ENCODE peak calls at places on chromosomes 6 and 20, in eight cellular contexts. B is WTC11, D is testis, T is tibial artery, Y is AG04450, A is GM23338, I is NB4, W is cardiac fibroblast. Z is an unnamed sample.

GRCh38 chr20:35248641-35249475 is 22.4 kb downstream of the MMP24 start:
- DNase-seq in A (no peak), W (no peak), T (no peak), I (peak), D (no peak), Y (no peak), B (no peak), Z (no peak)

GRCh38 chr20:16575390-16576140 is 2.3 kb upstream of the KIF16B start:
- DNase-seq in W (no peak), A (peak), T (no peak), I (no peak), D (peak), Y (no peak), B (no peak), Z (no peak)

GRCh38 chr20:12372557-12372956 is 454.9 kb downstream of the BTBD3 start:
- DNase-seq in Y (no peak), B (no peak), W (no peak), D (no peak), T (no peak), A (no peak), I (no peak), Z (no peak)

GRCh38 chr6:163347021-163347446 is 67.5 kb upstream of the QKI start:
- DNase-seq in B (no peak), I (peak), D (no peak), A (no peak), Y (no peak), T (no peak), W (no peak), Z (no peak)

GRCh38 chr6:170022827-170023619 is 267.9 kb downstream of the DLL1 start:
- DNase-seq in I (no peak), T (peak), Y (no peak), W (no peak), B (peak), A (peak), D (no peak), Z (no peak)

GRCh38 chr20:2101057-2101934 is at the start of gene STK35:
- DNase-seq in B (peak), A (peak), Y (no peak), T (no peak), W (no peak), I (peak), D (peak), Z (peak)

GRCh38 chr6:129645371-129646139 is 64.4 kb downstream of the ARHGAP18 start:
- DNase-seq in T (no peak), D (no peak), B (no peak), Y (no peak), W (peak), A (no peak), I (no peak), Z (no peak)

GRCh38 chr20:61875221-61875885 is 190.3 kb downstream of the TAF4 start:
- DNase-seq in W (no peak), D (peak), T (no peak), Y (no peak), I (no peak), B (peak), A (peak), Z (peak)

GRCh38 chr20:47355489-47356219 is 845 bp downstream of the ZMYND8 start:
- DNase-seq in Y (no peak), W (peak), B (no peak), T (no peak), A (no peak), D (no peak), I (peak), Z (no peak)

GRCh38 chr6:112956696-112957525 is 609.8 kb downstream of the RFPL4B start:
- DNase-seq in T (no peak), W (peak), I (peak), D (no peak), Y (peak), B (no peak), A (no peak), Z (no peak)

GRCh38 chr6:109393882-109394281 is 11.6 kb upstream of the CD164 start:
- DNase-seq in B (no peak), A (no peak), D (no peak), Y (no peak), I (no peak), W (no peak), T (no peak), Z (no peak)

GRCh38 chr6:109396319-109396718 is 14.1 kb upstream of the CD164 start:
- DNase-seq in D (no peak), I (no peak), Y (no peak), A (no peak), B (no peak), W (no peak), T (no peak), Z (no peak)

DNA sequence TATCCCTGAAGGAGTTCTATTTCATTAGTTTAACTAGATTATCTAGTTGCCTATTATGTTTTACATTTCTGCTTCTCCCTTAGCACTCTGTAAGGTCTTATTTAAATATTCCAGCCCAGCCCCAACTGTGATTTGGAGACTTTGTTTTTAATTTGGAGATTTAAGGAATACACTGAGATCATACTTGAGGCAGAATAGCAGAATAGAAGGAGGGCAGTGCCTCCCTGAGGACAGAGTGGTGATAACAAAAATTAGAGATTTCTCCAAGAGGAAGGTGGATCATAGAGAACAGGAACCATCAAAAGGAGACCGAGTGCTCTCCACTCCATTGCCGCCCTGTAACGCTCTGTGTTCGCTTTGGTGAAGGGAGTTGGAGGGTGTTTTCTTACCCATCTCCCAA is 14.8 kb upstream of the CD164 start:
- DNase-seq in D (no peak), W (peak), Y (no peak), B (no peak), A (peak), T (no peak), I (peak), Z (no peak)
- TF ChIP-seq CTCF in D (no peak), W (peak), Y (peak), B (no peak), A (peak), T (no peak), I (peak), Z (no peak)

GRCh38 chr20:4813839-4814695 is 92.4 kb downstream of the PRND start:
- DNase-seq in A (peak), T (no peak), I (peak), Y (no peak), D (peak), B (no peak), W (no peak), Z (peak)
- TF ChIP-seq CTCF in A (no peak), T (no peak), I (no peak), Y (no peak), D (no peak), B (no peak), W (no peak), Z (no peak)

DNA sequence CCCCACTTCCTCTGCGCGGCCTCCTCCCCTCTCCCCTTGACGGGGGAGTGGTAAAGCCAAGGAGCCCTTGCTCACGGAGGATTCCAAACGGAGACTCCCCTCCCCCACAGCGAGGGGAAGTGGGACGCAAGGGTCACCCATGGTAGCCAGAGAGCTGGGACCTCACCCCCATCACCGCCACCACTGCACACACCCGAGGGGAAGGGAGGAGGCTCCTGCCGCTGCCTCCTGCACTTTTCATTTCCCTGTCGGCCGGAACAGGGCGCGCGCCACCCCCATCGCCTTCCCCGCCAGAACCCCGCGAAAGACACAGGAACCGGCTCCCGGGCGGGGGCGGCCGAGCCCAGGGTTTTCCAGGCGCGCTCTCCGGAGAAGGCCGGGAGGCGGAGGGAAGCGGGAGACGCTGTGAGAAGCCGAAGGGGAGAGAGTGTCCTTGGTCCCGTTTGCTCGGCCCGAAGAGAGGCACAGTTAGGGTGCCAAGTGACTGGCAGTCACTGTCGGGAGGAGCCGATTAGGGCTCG is 789 bp downstream of the CCND3 start:
- DNase-seq in Y (no peak), I (peak), D (peak), T (no peak), W (peak), A (peak), B (peak), Z (peak)
- TF ChIP-seq CTCF in Y (peak), I (no peak), D (no peak), T (no peak), W (no peak), A (no peak), B (no peak), Z (no peak)

GRCh38 chr20:41089555-41089954 is 47.8 kb upstream of the PLCG1 start:
- DNase-seq in Y (no peak), D (no peak), W (no peak), I (no peak), T (no peak), B (no peak), A (no peak), Z (no peak)
- TF ChIP-seq CTCF in Y (no peak), D (no peak), W (no peak), I (peak), T (no peak), B (no peak), A (peak), Z (no peak)

GRCh38 chr20:4007383-4008025 is 7.9 kb downstream of the RNF24 start:
- DNase-seq in W (no peak), I (peak), T (no peak), B (no peak), D (no peak), Y (no peak), A (no peak), Z (no peak)
- TF ChIP-seq CTCF in W (no peak), I (no peak), T (no peak), B (no peak), D (no peak), Y (no peak), A (no peak), Z (no peak)

DNA sequence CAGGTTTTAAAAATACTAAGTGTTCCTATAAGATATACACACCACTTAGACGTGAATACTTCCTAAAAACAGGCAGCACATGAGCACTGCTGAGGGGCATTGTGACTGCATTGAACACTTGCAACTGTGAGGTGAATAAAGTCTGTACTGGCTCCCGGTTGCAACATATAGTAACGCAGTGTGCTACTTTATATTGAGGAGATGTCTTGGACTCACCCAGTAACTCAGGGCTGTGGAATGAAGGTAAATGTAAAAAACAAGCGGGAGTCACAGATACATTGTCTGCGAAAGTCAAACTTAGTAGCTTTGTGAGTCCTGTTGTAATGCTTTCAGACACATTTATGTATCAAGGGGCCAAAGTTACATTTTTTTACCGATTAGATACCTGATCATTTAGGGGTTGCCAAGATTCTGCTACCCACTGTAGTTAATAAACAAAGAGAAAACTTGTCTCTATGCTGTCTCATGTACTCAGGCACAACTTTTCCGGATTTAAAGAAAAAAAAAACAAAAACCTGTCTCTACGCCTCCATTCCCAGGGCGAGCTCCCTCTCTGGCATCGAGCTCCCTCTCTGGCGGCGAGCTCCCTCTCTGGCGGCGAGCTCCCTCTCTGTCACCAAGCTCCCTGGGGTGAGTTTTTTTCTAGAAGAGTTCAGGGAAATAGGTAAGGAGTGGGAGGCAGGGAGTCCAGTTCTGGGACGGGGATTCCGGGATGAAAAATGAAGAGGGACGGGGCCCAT is 16.8 kb upstream of the HLA-A start:
- DNase-seq in T (no peak), D (no peak), B (no peak), I (peak), A (no peak), W (no peak), Y (no peak), Z (no peak)
- TF ChIP-seq CTCF in T (no peak), D (no peak), B (no peak), I (no peak), A (no peak), W (no peak), Y (no peak), Z (no peak)

Z was measured in endothelial cell.